ENCODE peak calls at places on chromosomes 2 and 18, in nine cellular contexts. C is iPS-NIHi11; R is putamen; N is IMR-90; I is caudate nucleus; X is activated T-cell treated with anti-CD3 and anti-CD28 coated beads, Interleukin-2, amount 50 U/mL, for 72 hours; A is lower leg skin; B is sigmoid colon; E is stimulated activated CD4-positive, alpha-beta T cell treated with anti-CD3 and anti-CD28 coated beads, Interleukin-1b, Interleukin-23, amount 100 ng/mL, for 24 hours. G is an unnamed sample.

GRCh38 chr2:210169871-210170441 is 1.3 kb downstream of the KANSL1L start:
- DNase-seq in N (peak), E (no peak), I (no peak), R (no peak), X (no peak), C (no peak), B (no peak), A (no peak), G (no peak)

GRCh38 chr2:127361929-127362328 is 25.8 kb downstream of the MAP3K2 start:
- DNase-seq in X (no peak), R (no peak), B (no peak), I (no peak), C (no peak), E (no peak), A (no peak), N (peak), G (no peak)

GRCh38 chr2:180240774-180241173 is 233.7 kb upstream of the CWC22 start:
- DNase-seq in I (no peak), E (no peak), N (peak), A (no peak), C (no peak), X (no peak), B (no peak), R (no peak), G (no peak)

GRCh38 chr18:62420513-62421209 is 95.6 kb downstream of the TNFRSF11A start:
- DNase-seq in A (no peak), I (no peak), C (no peak), E (peak), X (peak), B (no peak), N (peak), R (no peak), G (peak)

GRCh38 chr2:2275451-2275850 is 55.6 kb downstream of the MYT1L start:
- DNase-seq in E (no peak), I (no peak), B (no peak), X (no peak), R (no peak), A (no peak), C (no peak), N (no peak), G (no peak)

GRCh38 chr2:98560256-98560771 is 48.0 kb downstream of the COA5 start:
- DNase-seq in E (no peak), C (no peak), B (peak), I (no peak), N (peak), X (no peak), A (no peak), R (no peak), G (no peak)

GRCh38 chr2:177396630-177397460 is 4.3 kb downstream of the AGPS start:
- DNase-seq in I (no peak), X (no peak), N (peak), A (no peak), B (no peak), R (no peak), C (no peak), E (no peak), G (no peak)

GRCh38 chr2:201781583-201782051 is 884 bp upstream of the ALS2 start:
- DNase-seq in I (no peak), R (peak), A (no peak), X (no peak), E (no peak), B (peak), N (no peak), C (peak), G (no peak)

GRCh38 chr18:47772374-47773248 is 157.8 kb downstream of the SMAD2 start:
- DNase-seq in N (peak), X (peak), R (no peak), E (peak), C (peak), A (no peak), B (no peak), I (no peak), G (peak)

GRCh38 chr18:25233582-25234362 is 118.2 kb downstream of the ZNF521 start:
- DNase-seq in N (peak), A (no peak), I (no peak), R (no peak), C (no peak), E (no peak), X (no peak), B (no peak), G (no peak)

GRCh38 chr18:55096261-55097026 is 137.2 kb upstream of the CCDC68 start:
- DNase-seq in N (peak), X (no peak), A (no peak), E (no peak), B (no peak), C (peak), R (peak), I (no peak), G (no peak)

GRCh38 chr2:49619804-49620203 is 465.5 kb upstream of the FSHR start:
- DNase-seq in E (no peak), B (no peak), I (no peak), N (no peak), A (no peak), R (no peak), C (peak), X (no peak), G (no peak)

GRCh38 chr2:231869704-231870103 is 56.5 kb downstream of the NPPC start:
- DNase-seq in E (no peak), A (no peak), X (no peak), N (no peak), I (no peak), C (no peak), B (no peak), R (no peak), G (no peak)